ENCODE peak calls at places on chromosomes 3 and 15, in nine cellular contexts. G is CD14-positive monocyte, E is HFFc6, Z is omental fat pad, T is neural progenitor cell, A is astrocyte of the spinal cord, U is A549, X is colonic mucosa, C is psoas muscle. Y is an unnamed sample.

GRCh38 chr15:34203936-34204335 is 6.0 kb downstream of the KATNBL1 start:
- DNase-seq in E (no peak), C (no peak), G (no peak), X (no peak), U (no peak), Z (no peak), A (no peak), T (no peak), Y (no peak)

GRCh38 chr3:7518471-7518870 is 657.6 kb downstream of the GRM7 start:
- DNase-seq in A (peak), G (no peak), Z (no peak), T (no peak), U (no peak), E (no peak), C (no peak), X (no peak), Y (no peak)

GRCh38 chr3:113495035-113495434 is 19.9 kb downstream of the SPICE1 start:
- DNase-seq in E (peak), A (peak), U (peak), X (peak), T (peak), Z (no peak), G (no peak), C (no peak), Y (no peak)

GRCh38 chr15:62845239-62846126 is 197.1 kb upstream of the TPM1 start:
- DNase-seq in A (no peak), T (no peak), Z (no peak), E (peak), C (no peak), X (no peak), G (no peak), U (peak), Y (no peak)

GRCh38 chr15:49323207-49323606 is 99.8 kb upstream of the FGF7 start:
- DNase-seq in U (no peak), A (no peak), Z (no peak), G (no peak), X (no peak), C (no peak), T (no peak), E (no peak), Y (no peak)

GRCh38 chr15:82739086-82739485 is 29.4 kb upstream of the AP3B2 start:
- DNase-seq in A (no peak), U (no peak), C (no peak), E (peak), Z (no peak), G (no peak), T (no peak), X (no peak), Y (no peak)

GRCh38 chr3:18444597-18445420 is 19.7 kb upstream of the SATB1 start:
- DNase-seq in X (peak), Z (no peak), C (peak), U (peak), A (peak), T (peak), G (peak), E (no peak), Y (no peak)

GRCh38 chr15:95394186-95395067 is 936.1 kb upstream of the NR2F2 start:
- DNase-seq in C (no peak), E (no peak), A (peak), T (no peak), U (no peak), X (no peak), Z (no peak), G (no peak), Y (no peak)

GRCh38 chr3:21673393-21673792 is 77.6 kb downstream of the ZNF385D start:
- DNase-seq in E (no peak), X (no peak), Z (no peak), A (no peak), C (no peak), G (no peak), U (no peak), T (no peak), Y (no peak)

GRCh38 chr15:71290002-71290401 is 174.7 kb downstream of the THSD4 start:
- DNase-seq in Z (no peak), G (no peak), A (no peak), U (no peak), X (no peak), E (no peak), C (no peak), T (no peak), Y (no peak)

GRCh38 chr3:158053386-158053785 is 52.8 kb downstream of the SHOX2 start:
- DNase-seq in Z (no peak), A (no peak), E (no peak), C (no peak), U (no peak), G (no peak), T (no peak), X (no peak), Y (no peak)

GRCh38 chr3:69671082-69671952 is 67.9 kb upstream of the MITF start:
- DNase-seq in X (peak), G (no peak), U (peak), C (no peak), T (peak), A (peak), E (peak), Z (no peak), Y (no peak)

GRCh38 chr15:88394553-88395159 is 72.5 kb downstream of the MRPL46 start:
- DNase-seq in G (no peak), U (no peak), X (no peak), Z (no peak), T (no peak), A (no peak), E (no peak), C (no peak), Y (no peak)

GRCh38 chr3:62686916-62687315 is 188.3 kb downstream of the CADPS start:
- DNase-seq in T (no peak), Z (no peak), C (no peak), U (no peak), E (no peak), A (no peak), G (no peak), X (no peak), Y (no peak)

GRCh38 chr3:118960876-118961275 is 73.8 kb downstream of the IGSF11 start:
- DNase-seq in C (no peak), Z (no peak), X (no peak), T (peak), G (no peak), E (no peak), U (no peak), A (no peak), Y (no peak)

GRCh38 chr3:125634346-125634964 is 39.2 kb upstream of the OSBPL11 start:
- DNase-seq in X (no peak), A (no peak), T (no peak), G (no peak), C (no peak), E (no peak), Z (no peak), U (no peak), Y (no peak)

GRCh38 chr3:14141602-14142315 is 16.9 kb downstream of the TMEM43 start:
- DNase-seq in A (no peak), T (no peak), U (no peak), X (no peak), G (no peak), Z (no peak), E (no peak), C (no peak), Y (no peak)

GRCh38 chr15:90592144-90592887 is 62.6 kb downstream of the CRTC3 start:
- DNase-seq in E (peak), Z (no peak), U (peak), X (no peak), G (no peak), T (no peak), C (no peak), A (peak), Y (peak)

GRCh38 chr3:122858373-122858772 is 63.5 kb downstream of the SLC49A4 start:
- DNase-seq in A (peak), G (no peak), C (no peak), Z (no peak), E (peak), T (no peak), U (peak), X (no peak), Y (no peak)

GRCh38 chr3:30481241-30481640 is 125.2 kb upstream of the TGFBR2 start:
- DNase-seq in G (no peak), U (no peak), E (no peak), Z (no peak), C (no peak), A (no peak), T (no peak), X (no peak), Y (no peak)

GRCh38 chr3:127200086-127200691 is 7.3 kb downstream of the PRR23E start:
- DNase-seq in C (no peak), E (no peak), G (no peak), Z (no peak), A (no peak), X (peak), T (no peak), U (no peak), Y (no peak)

GRCh38 chr3:196080997-196081833 is 675 bp downstream of the TFRC start:
- DNase-seq in C (peak), G (peak), E (peak), A (peak), T (peak), X (peak), Z (no peak), U (peak), Y (no peak)

GRCh38 chr3:51955893-51956770 is 951 bp downstream of the GPR62 start:
- DNase-seq in A (peak), C (peak), X (no peak), U (no peak), T (peak), Z (no peak), E (no peak), G (no peak), Y (no peak)

GRCh38 chr15:91311986-91312385 is 211.9 kb downstream of the SV2B start:
- DNase-seq in G (no peak), Z (no peak), A (no peak), X (no peak), U (no peak), C (no peak), E (no peak), T (no peak), Y (no peak)

GRCh38 chr15:84402856-84403608 is 167.5 kb downstream of the GOLGA6L4 start:
- DNase-seq in A (no peak), T (no peak), C (peak), G (no peak), U (no peak), Z (no peak), X (peak), E (no peak), Y (no peak)

GRCh38 chr3:15676259-15676658 is 74.7 kb downstream of the BTD start:
- DNase-seq in G (no peak), A (no peak), U (no peak), Z (no peak), E (peak), C (no peak), X (no peak), T (no peak), Y (no peak)

GRCh38 chr3:133025546-133025945 is 12.6 kb upstream of the TMEM108 start:
- DNase-seq in C (no peak), G (no peak), A (no peak), Z (no peak), E (no peak), X (no peak), U (no peak), T (no peak), Y (no peak)

GRCh38 chr3:126121074-126121473 is 37.1 kb upstream of the SLC41A3 start:
- DNase-seq in U (no peak), T (no peak), G (peak), Z (no peak), X (peak), E (no peak), A (no peak), C (peak), Y (no peak)

GRCh38 chr3:126128504-126129407 is 44.8 kb upstream of the SLC41A3 start:
- DNase-seq in C (peak), T (no peak), U (no peak), Z (peak), A (no peak), G (peak), E (no peak), X (peak), Y (no peak)

GRCh38 chr15:73927003-73927475 is 777 bp downstream of the LOXL1 start:
- DNase-seq in C (peak), U (no peak), T (peak), A (no peak), Z (no peak), G (no peak), E (no peak), X (peak), Y (no peak)

GRCh38 chr15:64232400-64232799 is 69.6 kb upstream of the PPIB start:
- DNase-seq in X (no peak), Z (no peak), G (no peak), A (peak), U (peak), E (peak), T (no peak), C (no peak), Y (peak)

GRCh38 chr15:99729920-99730319 is 3.3 kb downstream of the LYSMD4 start:
- DNase-seq in G (no peak), C (no peak), X (peak), E (peak), T (peak), U (peak), Z (no peak), A (peak), Y (no peak)

GRCh38 chr3:113223831-113224240 is 12.5 kb downstream of the BOC start:
- DNase-seq in A (no peak), X (no peak), C (no peak), G (no peak), Z (no peak), E (no peak), T (no peak), U (no peak), Y (no peak)

GRCh38 chr3:127799476-127800222 is 22.7 kb downstream of the MGLL start:
- DNase-seq in U (peak), G (no peak), C (peak), X (no peak), T (no peak), E (peak), A (peak), Z (no peak), Y (no peak)

GRCh38 chr3:115401891-115402501 is 221.3 kb upstream of the GAP43 start:
- DNase-seq in G (no peak), T (no peak), A (peak), Z (no peak), E (peak), X (no peak), C (no peak), U (peak), Y (no peak)

GRCh38 chr3:88408935-88409334 is 259.2 kb downstream of the C3orf38 start:
- DNase-seq in Z (no peak), T (no peak), G (no peak), E (no peak), A (no peak), U (no peak), X (no peak), C (no peak), Y (no peak)

GRCh38 chr3:104878395-104878794 is 488.3 kb upstream of the ALCAM start:
- DNase-seq in U (no peak), E (no peak), Z (no peak), C (no peak), X (no peak), G (no peak), A (peak), T (no peak), Y (no peak)

DNA sequence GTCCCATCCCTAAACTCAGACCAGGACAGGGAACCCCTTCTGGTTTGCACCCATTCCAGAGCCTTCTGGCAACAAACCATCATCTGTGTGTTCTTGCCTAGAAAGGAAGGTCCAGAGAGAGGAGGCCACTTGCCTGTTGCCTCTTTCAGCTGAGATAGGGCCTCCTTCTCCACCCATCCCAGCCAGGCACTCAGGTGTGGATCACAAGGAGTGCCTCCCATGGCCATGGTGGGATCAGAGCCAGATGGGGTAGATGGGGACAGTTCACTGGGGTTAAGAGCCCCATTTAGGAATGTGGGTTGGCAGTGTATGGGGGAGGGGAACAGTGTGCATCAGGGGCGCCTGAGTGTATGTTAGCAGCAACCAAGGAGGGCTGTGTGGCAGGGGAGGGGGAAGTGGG is 8.9 kb upstream of the CTDSPL start:
- DNase-seq in T (no peak), U (no peak), E (no peak), G (no peak), A (no peak), C (no peak), Z (no peak), X (no peak), Y (no peak)
- TF ChIP-seq CTCF in T (no peak), U (no peak), E (no peak), G (no peak), A (no peak), C (no peak), Z (no peak), X (no peak), Y (no peak)

DNA sequence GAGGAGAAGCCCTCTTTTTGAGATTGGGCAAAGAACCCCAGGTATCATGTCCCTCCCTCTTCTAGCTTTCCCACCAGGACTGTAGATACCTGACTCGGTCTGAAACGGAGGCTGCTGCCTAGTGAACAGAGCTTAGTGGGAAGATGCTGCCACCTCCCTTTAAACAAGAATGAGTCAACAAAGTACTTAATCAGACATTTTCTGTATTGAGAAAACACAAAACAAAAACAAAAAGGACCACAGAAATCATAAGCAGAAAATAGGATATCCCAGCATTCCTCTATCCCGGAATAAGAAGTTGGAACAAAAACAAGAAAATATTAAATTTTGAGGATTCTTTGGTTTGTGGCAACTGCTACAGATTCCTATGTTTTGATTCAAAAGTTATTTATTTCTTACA is 51.7 kb upstream of the COL8A1 start:
- DNase-seq in T (no peak), E (peak), C (no peak), G (no peak), X (no peak), A (peak), U (no peak), Z (no peak), Y (no peak)
- TF ChIP-seq CTCF in T (no peak), E (no peak), C (no peak), G (no peak), X (no peak), A (no peak), U (no peak), Z (no peak), Y (no peak)

DNA sequence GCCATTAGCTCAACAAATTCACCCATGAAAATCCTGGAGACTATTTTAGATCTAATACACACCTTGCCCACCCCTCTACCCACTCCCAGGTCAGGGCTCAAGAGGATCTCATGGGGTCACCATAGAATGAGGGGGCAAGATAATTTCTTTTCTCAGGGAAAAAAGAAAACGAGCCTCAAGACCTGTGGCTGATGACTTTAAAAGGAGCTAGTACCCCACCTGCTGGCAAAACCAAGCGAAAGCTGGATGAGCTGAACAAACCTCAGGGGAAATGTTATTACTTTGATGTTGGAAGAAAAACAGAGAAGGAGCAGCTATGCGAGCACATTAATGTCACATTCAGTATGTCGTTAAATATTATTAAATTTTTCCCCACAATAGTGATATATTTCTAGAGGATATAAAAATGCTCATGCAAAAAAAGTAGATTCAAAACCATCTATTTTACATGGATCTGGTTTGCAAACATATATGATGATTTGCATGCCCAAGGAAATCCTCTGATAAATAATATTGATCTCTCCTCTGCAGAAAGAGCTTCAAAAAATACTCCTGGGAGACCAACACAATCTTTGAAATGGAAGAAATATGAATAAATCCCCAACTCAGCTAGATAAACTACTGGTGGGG is 37.7 kb downstream of the PLD1 start:
- DNase-seq in Z (no peak), X (peak), G (no peak), C (peak), E (peak), U (peak), T (peak), A (peak), Y (no peak)
- TF ChIP-seq CTCF in Z (peak), X (peak), G (peak), C (peak), E (peak), U (peak), T (peak), A (peak), Y (peak)

GRCh38 chr15:67103021-67103420 is 37.6 kb downstream of the SMAD3 start:
- DNase-seq in Z (no peak), T (no peak), A (no peak), G (no peak), C (no peak), X (no peak), U (no peak), E (no peak), Y (no peak)

GRCh38 chr15:67104453-67104852 is 39.1 kb downstream of the SMAD3 start:
- DNase-seq in G (no peak), E (no peak), Z (no peak), U (no peak), T (no peak), X (no peak), A (no peak), C (no peak), Y (no peak)

GRCh38 chr15:67105065-67105951 is 39.9 kb downstream of the SMAD3 start:
- DNase-seq in U (peak), A (peak), Z (no peak), X (peak), G (no peak), T (no peak), C (peak), E (peak), Y (peak)

GRCh38 chr15:67103432-67103831 is 38.0 kb downstream of the SMAD3 start:
- DNase-seq in E (no peak), C (no peak), Z (no peak), A (no peak), U (no peak), G (no peak), T (no peak), X (no peak), Y (no peak)

DNA sequence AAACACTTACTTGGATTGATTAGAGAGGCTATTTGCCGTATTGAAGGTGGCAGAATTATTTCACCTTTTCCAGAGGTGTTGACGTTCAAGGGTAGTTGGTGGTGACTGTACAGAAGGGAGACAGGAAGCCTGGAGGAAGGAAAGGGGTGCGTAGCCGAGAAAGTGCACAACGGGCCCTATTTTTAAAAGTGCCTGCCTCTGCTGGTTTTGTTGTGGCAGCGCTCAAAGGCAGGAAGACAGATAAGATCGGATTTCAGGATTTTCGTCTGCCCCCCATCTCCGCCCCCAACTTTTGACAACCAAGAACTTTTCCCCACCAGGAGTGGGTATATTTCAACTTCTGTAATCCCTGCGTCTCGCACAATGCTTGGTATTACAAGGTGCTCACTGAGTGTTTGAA is 38.5 kb downstream of the SMAD3 start:
- DNase-seq in A (no peak), T (no peak), Z (no peak), G (no peak), C (no peak), E (no peak), U (no peak), X (no peak), Y (no peak)
- TF ChIP-seq CTCF in A (no peak), T (no peak), Z (no peak), G (no peak), C (no peak), E (no peak), U (no peak), X (no peak), Y (no peak)

GRCh38 chr3:73685061-73685460 is 60.3 kb upstream of the PDZRN3 start:
- DNase-seq in Z (no peak), T (peak), A (no peak), E (no peak), C (no peak), U (no peak), X (no peak), G (no peak), Y (no peak)
- TF ChIP-seq CTCF in Z (no peak), T (no peak), A (no peak), E (no peak), C (no peak), U (no peak), X (no peak), G (no peak), Y (no peak)

DNA sequence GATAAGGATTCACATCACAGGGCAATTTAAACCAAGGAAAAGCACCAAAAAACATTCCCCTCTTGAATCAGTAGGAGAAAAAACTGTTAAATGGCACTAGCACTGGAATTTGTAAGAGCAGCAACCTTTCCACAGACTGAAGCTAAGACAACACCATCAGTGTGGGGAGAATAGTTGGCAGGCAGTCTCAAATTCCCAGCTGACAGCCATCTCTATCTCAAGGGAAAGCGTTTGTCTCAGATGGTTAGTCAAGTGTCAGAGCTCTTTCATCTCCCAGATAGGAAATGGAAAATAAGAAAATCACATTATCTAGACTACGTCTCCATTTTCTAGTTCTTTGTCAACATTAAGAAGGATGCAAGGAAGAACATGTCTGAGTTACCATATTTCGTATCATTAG is 228.7 kb downstream of the WDR72 start:
- DNase-seq in Z (no peak), T (no peak), U (no peak), E (no peak), A (no peak), G (no peak), C (no peak), X (no peak), Y (no peak)
- TF ChIP-seq CTCF in Z (no peak), T (no peak), U (no peak), E (no peak), A (no peak), G (no peak), C (no peak), X (no peak), Y (no peak)

Y was measured in AG09319.